ENCODE peak calls at places on chromosome 15, in six cellular contexts. D, P, F, Y, J and A are unnamed samples.

GRCh38 chr15:59232476-59232875 is 25.8 kb downstream of the LDHAL6B start:
- DNase-seq in F (peak), D (no peak), J (no peak), Y (no peak), P (peak), A (peak)

GRCh38 chr15:63048986-63049665 is 6.6 kb downstream of the TPM1 start:
- DNase-seq in P (peak), Y (peak), F (peak), D (no peak), J (peak), A (peak)

GRCh38 chr15:71629761-71630499 is 180.4 kb upstream of the NR2E3 start:
- DNase-seq in F (no peak), Y (no peak), J (no peak), D (no peak), P (no peak), A (no peak)

GRCh38 chr15:77030042-77030927 is 35.4 kb downstream of the PSTPIP1 start:
- DNase-seq in Y (no peak), J (no peak), F (no peak), P (no peak), D (no peak), A (no peak)

GRCh38 chr15:67240235-67241131 is 14.0 kb downstream of the AAGAB start:
- DNase-seq in F (no peak), J (peak), P (no peak), Y (peak), D (no peak), A (no peak)

GRCh38 chr15:81334768-81335447 is 11.0 kb upstream of the STARD5 start:
- DNase-seq in J (no peak), F (no peak), P (no peak), D (no peak), Y (no peak), A (peak)

GRCh38 chr15:69893863-69894262 is 203.9 kb downstream of the TLE3 start:
- DNase-seq in J (no peak), D (no peak), F (peak), P (peak), Y (no peak), A (peak)

GRCh38 chr15:62421289-62421688 is 256.2 kb upstream of the C2CD4B start:
- DNase-seq in P (no peak), Y (no peak), D (no peak), J (no peak), F (no peak), A (no peak)

GRCh38 chr15:53031469-53031868 is 241.3 kb upstream of the ONECUT1 start:
- DNase-seq in Y (no peak), J (no peak), P (no peak), D (no peak), F (no peak), A (no peak)

GRCh38 chr15:34699968-34700640 is 54.7 kb downstream of the GJD2 start:
- DNase-seq in D (no peak), P (no peak), J (no peak), F (no peak), Y (no peak), A (peak)

GRCh38 chr15:98983333-98983732 is 24.3 kb downstream of the PGPEP1L start:
- DNase-seq in D (peak), F (peak), J (no peak), P (peak), Y (no peak), A (peak)

GRCh38 chr15:61946778-61947177 is 113.5 kb downstream of the VPS13C start:
- DNase-seq in D (no peak), J (no peak), P (peak), F (peak), Y (no peak), A (peak)

GRCh38 chr15:85839637-85840036 is 44.9 kb upstream of the KLHL25 start:
- DNase-seq in Y (no peak), F (no peak), P (no peak), D (no peak), J (no peak), A (no peak)

GRCh38 chr15:70291295-70291694 is 193.6 kb upstream of the TLE3 start:
- DNase-seq in F (no peak), Y (no peak), J (no peak), P (no peak), D (no peak), A (no peak)

GRCh38 chr15:22959451-22960101 is 20.6 kb downstream of the CYFIP1 start:
- DNase-seq in Y (no peak), J (no peak), F (no peak), D (no peak), P (no peak), A (no peak)

GRCh38 chr15:98155356-98155755 is 194.9 kb downstream of the ARRDC4 start:
- DNase-seq in Y (no peak), D (no peak), P (no peak), J (no peak), F (peak), A (no peak)

GRCh38 chr15:84736375-84736774 is 12.0 kb upstream of the ZNF592 start:
- DNase-seq in F (no peak), P (no peak), Y (no peak), J (no peak), D (no peak), A (no peak)

GRCh38 chr15:58392141-58392540 is 39.6 kb upstream of the LIPC start:
- DNase-seq in P (no peak), D (no peak), J (no peak), F (no peak), Y (no peak), A (no peak)

GRCh38 chr15:80779658-80780415 is 667 bp downstream of the CEMIP start:
- DNase-seq in P (peak), F (no peak), J (peak), D (no peak), Y (peak), A (peak)

GRCh38 chr15:66625974-66626373 is 60.2 kb upstream of the LCTL start:
- DNase-seq in D (no peak), Y (no peak), F (no peak), P (no peak), J (no peak), A (no peak)

GRCh38 chr15:37877851-37878577 is 56.4 kb upstream of the TMCO5A start:
- DNase-seq in J (no peak), P (peak), F (peak), D (no peak), Y (no peak), A (peak)
- TF ChIP-seq CTCF in J (no peak), P (no peak), F (no peak), D (no peak), Y (no peak), A (no peak)

GRCh38 chr15:75925440-75925839 is 21.8 kb downstream of the FBXO22 start:
- DNase-seq in D (no peak), F (no peak), Y (no peak), P (no peak), J (no peak), A (no peak)

GRCh38 chr15:75927601-75928000 is 23.9 kb downstream of the FBXO22 start:
- DNase-seq in J (no peak), F (no peak), D (no peak), P (no peak), Y (no peak), A (no peak)

GRCh38 chr15:75930866-75931265 is 27.2 kb downstream of the FBXO22 start:
- DNase-seq in P (no peak), D (no peak), Y (no peak), J (no peak), F (no peak), A (peak)

GRCh38 chr15:75929799-75930565 is 26.3 kb downstream of the FBXO22 start:
- DNase-seq in D (no peak), F (no peak), P (no peak), Y (no peak), J (peak), A (no peak)

DNA sequence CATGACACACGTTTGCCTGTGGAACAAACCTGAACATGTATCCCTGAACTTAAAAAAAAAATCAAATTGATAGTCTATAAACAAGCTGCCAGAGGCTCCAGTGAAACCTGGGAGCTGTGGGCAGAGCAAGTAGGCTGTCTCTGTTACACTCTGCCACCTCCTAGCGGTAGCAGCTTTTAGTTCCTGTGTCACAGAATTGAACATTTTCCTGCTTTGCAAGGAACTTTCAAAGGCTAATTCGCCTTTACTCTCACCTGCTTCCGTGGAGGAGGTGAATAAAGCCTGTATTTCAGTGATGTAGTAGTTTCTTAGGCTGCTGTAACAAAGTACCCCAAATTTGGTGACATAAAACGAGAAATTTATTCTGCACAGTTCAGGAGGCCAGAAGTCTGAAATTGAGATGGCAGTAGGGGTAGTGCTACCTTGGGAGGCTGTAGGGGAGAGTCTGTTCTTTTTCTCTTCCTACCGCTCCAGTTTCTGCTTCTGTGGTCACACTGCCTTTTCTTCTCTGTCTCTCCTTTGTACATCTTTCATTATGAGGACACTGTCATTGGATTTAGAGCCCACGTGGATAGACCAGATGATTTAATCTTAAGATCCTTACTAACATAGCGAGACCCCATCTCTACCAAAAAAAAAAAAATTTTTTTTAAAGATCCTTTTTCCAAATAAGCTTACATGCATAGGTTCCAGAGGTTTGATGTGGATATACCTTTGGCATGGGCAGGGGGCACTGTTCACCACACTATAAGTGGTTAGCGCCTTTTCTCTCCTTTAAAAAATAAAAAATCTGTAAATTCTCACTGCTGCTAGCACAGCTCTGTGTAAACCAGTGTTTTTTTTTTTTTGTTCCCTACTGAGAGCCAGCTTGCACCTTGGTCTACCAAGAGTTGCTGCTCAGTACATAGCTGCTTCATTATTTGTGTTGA is 25.3 kb downstream of the FBXO22 start:
- DNase-seq in P (peak), D (no peak), J (peak), Y (no peak), F (no peak), A (peak)
- TF ChIP-seq CTCF in P (peak), D (no peak), J (peak), Y (no peak), F (peak), A (peak)

GRCh38 chr15:90934949-90935751 is at the start of gene UNC45A:
- DNase-seq in D (peak), F (peak), J (peak), P (peak), Y (peak), A (peak)

GRCh38 chr15:90934256-90934948 is 683 bp upstream of the UNC45A start:
- DNase-seq in F (peak), Y (peak), D (peak), P (peak), J (peak), A (peak)

GRCh38 chr15:90933310-90933709 is 961 bp upstream of the HDDC3 start:
- DNase-seq in J (no peak), F (no peak), P (no peak), Y (no peak), D (no peak), A (no peak)

GRCh38 chr15:90939756-90940155 is 4.7 kb downstream of the UNC45A start:
- DNase-seq in Y (no peak), P (no peak), J (no peak), D (no peak), F (no peak), A (no peak)

DNA sequence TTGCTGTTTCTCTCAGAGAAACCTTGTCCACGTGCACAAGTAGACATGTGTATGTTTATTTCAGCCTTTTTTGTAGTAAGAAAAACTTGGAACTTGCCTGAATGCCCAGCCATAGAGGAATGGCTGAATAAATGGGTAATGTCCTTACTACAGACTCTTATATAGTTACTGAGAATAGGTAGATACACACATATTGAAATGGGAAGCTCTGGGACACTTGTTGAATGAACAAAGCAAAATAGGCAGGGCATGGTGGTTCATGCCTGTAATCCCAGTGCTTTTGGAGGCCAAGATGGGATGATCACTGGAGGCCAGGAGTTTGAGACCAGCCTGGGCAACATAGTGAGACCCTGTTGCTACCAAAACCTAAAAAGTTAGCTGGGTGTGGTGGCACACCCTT is 1.7 kb downstream of the UNC45A start:
- DNase-seq in Y (no peak), D (no peak), J (no peak), F (no peak), P (no peak), A (no peak)
- TF ChIP-seq CTCF in Y (no peak), D (no peak), J (no peak), F (no peak), P (no peak), A (no peak)

DNA sequence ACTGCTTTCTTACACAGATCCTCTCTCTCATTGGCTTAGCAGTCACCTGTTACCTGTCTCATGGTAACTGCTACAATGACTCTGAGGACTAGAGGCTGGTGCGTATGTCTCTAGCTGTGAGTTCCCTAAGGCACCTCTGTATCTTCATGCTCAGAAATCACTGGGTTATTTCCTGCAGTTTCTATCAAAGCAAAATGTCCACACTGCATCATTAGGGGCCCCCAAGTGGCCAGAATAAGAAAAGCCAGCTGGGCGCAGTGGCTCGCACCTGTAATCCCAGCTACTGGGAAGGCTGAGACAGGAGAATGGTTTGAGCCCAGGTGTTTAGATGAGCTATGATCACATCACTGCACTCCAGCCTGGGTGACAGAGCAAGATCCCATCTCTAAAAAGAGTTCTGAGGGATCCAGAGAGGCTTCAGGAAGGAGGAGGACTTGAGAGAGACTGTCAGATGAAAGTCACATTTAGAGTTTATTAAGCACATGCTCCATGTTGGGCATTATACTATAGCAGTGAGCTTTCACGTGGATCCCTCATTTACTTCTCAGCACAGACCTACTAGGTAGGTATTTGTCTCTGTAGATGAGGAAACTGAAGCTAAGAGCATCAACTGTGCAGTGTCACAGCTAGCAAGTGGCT is 2.3 kb upstream of the VPS18 start:
- DNase-seq in Y (peak), P (peak), D (no peak), J (peak), F (peak), A (peak)
- TF ChIP-seq CTCF in Y (peak), P (peak), D (peak), J (peak), F (peak), A (peak)

DNA sequence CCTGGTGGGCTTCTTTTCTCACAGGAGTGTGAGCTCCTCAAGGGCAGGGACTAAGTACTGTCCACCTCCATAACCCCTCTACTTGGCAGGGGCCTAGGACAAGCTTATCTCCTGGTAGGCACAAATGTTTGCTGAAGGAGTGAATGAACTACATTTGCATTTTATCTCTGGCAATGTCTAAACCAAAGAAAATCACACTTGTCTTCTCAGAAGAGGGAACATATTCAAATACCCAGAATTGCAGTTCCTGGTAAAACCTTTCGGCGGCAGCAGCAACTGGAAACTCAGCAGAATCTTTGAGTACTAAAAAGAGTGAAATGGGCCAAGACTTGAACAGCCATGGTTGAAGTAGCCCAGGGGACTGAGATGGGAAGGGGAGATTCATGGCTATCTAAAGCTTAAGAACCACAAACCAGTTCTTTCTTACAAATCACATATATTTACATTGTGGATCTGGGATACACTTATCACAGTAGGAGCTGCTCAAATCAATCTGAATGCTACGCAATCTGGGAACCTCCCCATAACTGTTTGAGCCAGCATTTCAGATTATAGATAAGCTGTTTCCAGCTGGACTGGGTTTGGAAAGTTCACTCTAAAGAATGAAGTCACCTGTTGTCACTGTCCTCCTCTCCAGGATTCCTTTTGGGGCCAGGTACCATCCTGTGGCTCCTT is 18.7 kb upstream of the PTPN9 start:
- DNase-seq in P (no peak), J (no peak), Y (no peak), D (no peak), F (no peak), A (peak)
- TF ChIP-seq CTCF in P (peak), J (peak), Y (no peak), D (no peak), F (peak), A (peak)

DNA sequence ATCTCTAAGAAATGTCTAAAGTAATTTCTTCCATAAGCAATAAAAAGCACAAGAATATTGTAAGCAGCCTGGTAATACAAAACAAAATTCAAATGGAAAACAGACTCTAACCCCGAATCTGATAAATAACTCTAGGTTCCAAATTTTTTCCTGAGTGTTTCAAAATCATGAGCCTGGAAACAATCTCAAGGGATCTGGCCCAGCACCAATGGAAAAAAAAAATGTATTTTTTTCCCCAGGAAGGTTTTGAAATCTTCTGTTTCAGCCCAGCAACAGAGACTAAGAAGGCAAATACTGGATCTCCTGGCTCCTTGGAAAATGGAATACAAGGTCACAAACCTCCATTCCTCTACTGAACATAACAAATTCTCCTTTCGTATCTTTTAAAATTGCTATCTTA is 13.0 kb downstream of the TBC1D2B start:
- DNase-seq in Y (no peak), D (no peak), F (no peak), J (no peak), P (no peak), A (peak)
- TF ChIP-seq CTCF in Y (no peak), D (no peak), F (no peak), J (no peak), P (no peak), A (no peak)

GRCh38 chr15:89299896-89300295 is 34.7 kb downstream of the POLG start:
- DNase-seq in F (peak), J (peak), D (no peak), Y (no peak), P (peak), A (peak)
- TF ChIP-seq CTCF in F (peak), J (peak), D (no peak), Y (no peak), P (peak), A (peak)